ENCODE peak calls at places on chromosome 13, in eight cellular contexts. Q, I, E, A, B, J, Y and F are unnamed samples.

GRCh38 chr13:28657784-28658538 is 969 bp upstream of the POMP start:
- DNase-seq in Q (no peak), I (no peak), E (no peak), A (no peak), B (no peak), J (peak), Y (no peak), F (no peak)

GRCh38 chr13:25920277-25920676 is 131.5 kb downstream of the SHISA2 start:
- DNase-seq in Q (no peak), I (no peak), E (no peak), A (no peak), B (no peak), J (no peak), Y (no peak), F (no peak)

GRCh38 chr13:110610955-110611595 is 4.3 kb upstream of the NAXD start:
- DNase-seq in Q (no peak), I (no peak), E (no peak), A (no peak), B (no peak), J (peak), Y (peak), F (no peak)

GRCh38 chr13:43908156-43909126 is 28.7 kb downstream of the LACC1 start:
- DNase-seq in Q (no peak), I (peak), E (no peak), A (no peak), B (no peak), J (peak), Y (no peak), F (no peak)

GRCh38 chr13:108929532-108929931 is 300.1 kb downstream of the MYO16 start:
- DNase-seq in Q (no peak), I (no peak), E (no peak), A (no peak), B (no peak), J (no peak), Y (no peak), F (no peak)

GRCh38 chr13:79380943-79381445 is 25.1 kb downstream of the RBM26 start:
- DNase-seq in Q (no peak), I (no peak), E (no peak), A (no peak), B (no peak), J (peak), Y (no peak), F (no peak)

GRCh38 chr13:111548301-111548700 is 227.9 kb downstream of the TEX29 start:
- DNase-seq in Q (no peak), I (no peak), E (no peak), A (no peak), B (no peak), J (no peak), Y (no peak), F (no peak)

GRCh38 chr13:34076943-34077703 is 259.2 kb downstream of the RFC3 start:
- DNase-seq in Q (no peak), I (no peak), E (no peak), A (no peak), B (no peak), J (peak), Y (peak), F (no peak)

GRCh38 chr13:21242236-21242635 is 65.8 kb downstream of the MRPL57 start:
- DNase-seq in Q (no peak), I (no peak), E (no peak), A (no peak), B (no peak), J (no peak), Y (no peak), F (no peak)

GRCh38 chr13:101730420-101731000 is 278.0 kb downstream of the ITGBL1 start:
- DNase-seq in Q (no peak), I (no peak), E (no peak), A (no peak), B (no peak), J (no peak), Y (no peak), F (no peak)

GRCh38 chr13:31914843-31915242 is 116.7 kb upstream of the FRY start:
- DNase-seq in Q (no peak), I (no peak), E (no peak), A (no peak), B (no peak), J (no peak), Y (no peak), F (no peak)

GRCh38 chr13:109243311-109243951 is 543.0 kb downstream of the IRS2 start:
- DNase-seq in Q (no peak), I (no peak), E (no peak), A (no peak), B (no peak), J (peak), Y (peak), F (no peak)

GRCh38 chr13:101916108-101916757 is 463.8 kb downstream of the ITGBL1 start:
- DNase-seq in Q (no peak), I (no peak), E (no peak), A (no peak), B (no peak), J (no peak), Y (no peak), F (no peak)

GRCh38 chr13:49443327-49443688 is 556 bp downstream of the CAB39L start:
- DNase-seq in Q (no peak), I (no peak), E (no peak), A (no peak), B (no peak), J (no peak), Y (no peak), F (peak)

GRCh38 chr13:85230754-85231153 is 568.5 kb downstream of the SLITRK6 start:
- DNase-seq in Q (no peak), I (no peak), E (no peak), A (no peak), B (no peak), J (no peak), Y (no peak), F (no peak)

GRCh38 chr13:42709276-42709675 is 72.1 kb upstream of the FAM216B start:
- DNase-seq in Q (no peak), I (no peak), E (no peak), A (no peak), B (no peak), J (no peak), Y (no peak), F (no peak)

GRCh38 chr13:79405831-79406596 is at the start of gene RBM26:
- DNase-seq in Q (peak), I (peak), E (peak), A (peak), B (peak), J (peak), Y (peak), F (peak)

GRCh38 chr13:31540316-31540715 is 199.0 kb upstream of the RXFP2 start:
- DNase-seq in Q (no peak), I (no peak), E (no peak), A (no peak), B (no peak), J (no peak), Y (no peak), F (no peak)

GRCh38 chr13:21576424-21576823 is 27.5 kb downstream of the MICU2 start:
- DNase-seq in Q (no peak), I (no peak), E (no peak), A (no peak), B (no peak), J (no peak), Y (no peak), F (no peak)

GRCh38 chr13:29359181-29359580 is 236.3 kb downstream of the SLC7A1 start:
- DNase-seq in Q (no peak), I (no peak), E (no peak), A (no peak), B (no peak), J (no peak), Y (no peak), F (no peak)

GRCh38 chr13:98451676-98452105 is 125.2 kb downstream of the STK24 start:
- DNase-seq in Q (no peak), I (no peak), E (no peak), A (no peak), B (no peak), J (no peak), Y (no peak), F (no peak)

GRCh38 chr13:31476266-31476665 is 263.1 kb upstream of the RXFP2 start:
- DNase-seq in Q (no peak), I (no peak), E (no peak), A (no peak), B (no peak), J (no peak), Y (peak), F (no peak)